ENCODE peak calls at places on chromosomes 12 and 14, in four cellular contexts. W is HepG2, J is K562, Y is transverse colon. B is an unnamed sample. For H3K9me3, the result is how much of the 10 kb centered on the place peaks cover.

GRCh38 chr12:23055004-23055403 is 430.0 kb downstream of the ETNK1 start:
- DNase-seq in W (peak), Y (peak), J (peak), B (no peak)

GRCh38 chr12:114395755-114396152 is 10.2 kb downstream of the TBX5 start:
- DNase-seq in Y (no peak), J (no peak), W (no peak), B (no peak)

GRCh38 chr12:108637631-108638030 is 3.9 kb upstream of the SELPLG start:
- DNase-seq in J (no peak), W (no peak), Y (no peak), B (no peak)

GRCh38 chr12:91138337-91138905 is 27.1 kb upstream of the LUM start:
- DNase-seq in W (no peak), Y (no peak), J (no peak), B (no peak)

GRCh38 chr14:100105357-100106169 is 40.3 kb downstream of the EVL start:
- DNase-seq in W (no peak), Y (no peak), J (no peak), B (no peak)

GRCh38 chr12:97837401-97837800 is 374.8 kb downstream of the RMST start:
- DNase-seq in J (no peak), Y (no peak), W (no peak), B (no peak)

GRCh38 chr14:95770777-95771176 is 56.9 kb upstream of the TCL1A start:
- DNase-seq in W (no peak), Y (no peak), J (no peak), B (no peak)

GRCh38 chr12:1580036-1580435 is 14.3 kb downstream of the FBXL14 start:
- DNase-seq in W (no peak), J (no peak), Y (no peak), B (no peak)

GRCh38 chr14:95288672-95289322 is 30.9 kb downstream of the CLMN start:
- DNase-seq in J (no peak), Y (no peak), W (no peak), B (no peak)

GRCh38 chr12:52436000-52436827 is 2.0 kb upstream of the KRT75 start:
- DNase-seq in J (no peak), W (no peak), Y (no peak), B (no peak)

GRCh38 chr12:49331360-49332222 is 5.4 kb downstream of the C1QL4 start:
- DNase-seq in Y (peak), J (peak), W (peak), B (peak)

GRCh38 chr12:71878208-71878607 is 38.6 kb downstream of the TBC1D15 start:
- DNase-seq in W (no peak), Y (no peak), J (no peak), B (no peak)

GRCh38 chr14:81550001-81550642 is 16.5 kb upstream of the SEL1L start:
- DNase-seq in J (no peak), W (no peak), Y (no peak), B (no peak)

GRCh38 chr14:101022121-101022520 is 118.6 kb upstream of the RTL1 start:
- DNase-seq in J (no peak), Y (no peak), W (no peak), B (peak)

GRCh38 chr12:132315951-132316350 is 13.4 kb downstream of the GALNT9 start:
- DNase-seq in J (no peak), W (no peak), Y (no peak), B (no peak)

GRCh38 chr14:64857979-64858740 is 21.5 kb downstream of the SPTB start:
- DNase-seq in J (no peak), Y (no peak), W (no peak), B (no peak)

GRCh38 chr14:100560471-100560870 is 26.7 kb downstream of the BEGAIN start:
- DNase-seq in J (no peak), W (no peak), Y (no peak), B (no peak)

GRCh38 chr14:71113376-71113775 is 206.1 kb downstream of the PCNX1 start:
- DNase-seq in W (no peak), J (no peak), Y (no peak), B (no peak)

GRCh38 chr12:113244015-113244983 is 23.0 kb downstream of the TPCN1 start:
- DNase-seq in W (no peak), Y (peak), J (no peak), B (peak)

GRCh38 chr14:89911018-89911919 is 43.3 kb downstream of the EFCAB11 start:
- DNase-seq in J (no peak), Y (peak), W (peak), B (peak)

GRCh38 chr14:77717608-77718305 is 9.9 kb downstream of the SLIRP start:
- DNase-seq in Y (no peak), J (no peak), W (no peak), B (no peak)

GRCh38 chr14:46672128-46672527 is 20.5 kb upstream of the RPL10L start:
- DNase-seq in J (no peak), W (no peak), Y (no peak), B (no peak)

DNA sequence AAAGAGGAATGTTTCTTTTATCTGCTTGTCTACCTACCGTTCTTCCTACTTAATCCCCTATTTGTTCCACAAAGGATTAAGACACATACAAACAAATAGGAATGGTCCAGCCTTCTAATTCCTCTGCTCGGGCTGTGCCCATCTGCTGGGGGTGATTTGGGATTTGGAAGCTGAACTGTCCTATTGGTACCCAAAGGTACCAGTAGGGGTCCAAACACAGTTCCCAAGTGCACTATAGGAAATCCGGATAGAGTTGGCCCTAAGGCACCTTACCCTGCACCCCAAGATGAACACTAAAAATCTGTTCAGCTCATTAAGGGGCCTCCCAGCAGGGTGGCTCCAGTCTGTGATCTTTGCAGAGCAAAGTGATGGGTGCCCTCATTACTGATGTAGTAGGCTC is 566.9 kb downstream of the NRXN3 start:
- DNase-seq in W (no peak), J (no peak), Y (no peak), B (no peak)
- H3K9me3 ChIP-seq in W (under half), J (under half), Y (under half), B (under half)

DNA sequence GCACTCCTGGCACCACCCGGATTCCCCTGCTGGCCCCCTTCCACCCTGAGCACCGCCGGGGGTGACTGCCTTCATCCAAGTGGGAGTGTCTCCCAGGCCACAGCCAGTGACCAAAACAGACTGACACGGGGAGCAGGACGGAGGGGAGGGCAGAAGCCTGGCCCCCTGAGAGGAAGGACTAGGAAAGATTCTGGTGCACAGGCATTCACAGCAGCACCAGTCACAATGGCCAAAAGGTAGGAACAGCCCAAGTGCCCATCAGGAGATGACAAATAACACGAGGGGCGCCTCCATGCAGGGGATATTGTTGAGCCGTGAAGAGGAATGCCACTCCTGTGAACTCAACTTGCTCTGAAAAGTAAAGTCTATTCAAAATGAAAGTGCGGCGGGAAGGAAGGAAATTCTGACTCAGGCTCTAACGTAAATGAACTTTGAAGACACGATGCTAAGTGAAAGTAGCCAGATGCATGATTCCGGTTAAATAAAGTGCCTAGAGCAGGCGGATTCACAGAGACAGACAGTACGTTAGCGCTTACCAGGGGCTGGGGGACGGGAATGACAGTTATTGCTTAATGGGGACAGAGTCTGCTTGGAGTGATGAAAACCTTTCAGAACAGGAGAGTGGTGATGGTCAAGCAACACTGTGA is 146.1 kb upstream of the NCOR2 start:
- DNase-seq in W (no peak), J (no peak), Y (no peak), B (peak)
- TF ChIP-seq EP300 in W (no peak), J (no peak), Y (peak), B (peak)

GRCh38 chr12:26715232-26715631 is 117.8 kb downstream of the ITPR2 start:
- DNase-seq in J (no peak), Y (no peak), W (no peak), B (no peak)

GRCh38 chr12:26711569-26711968 is 121.4 kb downstream of the ITPR2 start:
- DNase-seq in J (no peak), W (no peak), Y (no peak), B (no peak)

GRCh38 chr12:26713885-26714383 is 119.1 kb downstream of the ITPR2 start:
- DNase-seq in J (no peak), Y (no peak), W (no peak), B (no peak)

GRCh38 chr12:26712892-26713291 is 120.1 kb downstream of the ITPR2 start:
- DNase-seq in J (no peak), Y (no peak), W (no peak), B (no peak)

DNA sequence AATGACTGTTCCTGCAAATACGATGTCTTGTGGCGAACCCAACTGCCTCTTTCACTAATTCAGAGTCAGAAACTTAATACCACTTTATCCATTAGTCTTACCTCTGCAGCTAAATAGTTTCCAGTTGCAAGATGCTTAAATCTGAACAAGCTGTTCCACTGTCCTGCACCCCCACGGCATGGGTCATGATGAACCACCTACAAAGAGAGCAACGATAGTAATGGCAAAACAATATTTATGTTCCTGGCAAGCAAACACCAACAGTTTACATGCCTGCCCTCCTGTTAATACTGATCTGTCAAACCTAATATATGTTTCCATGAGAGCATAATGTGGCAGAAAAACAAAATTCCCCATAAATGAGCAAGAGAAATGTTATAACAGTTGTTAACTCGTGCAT is 121.9 kb downstream of the ITPR2 start:
- DNase-seq in Y (no peak), J (no peak), W (no peak), B (no peak)
- TF ChIP-seq POLR2AphosphoS5 in Y (no peak), J (no peak), W (no peak), B (no peak)

DNA sequence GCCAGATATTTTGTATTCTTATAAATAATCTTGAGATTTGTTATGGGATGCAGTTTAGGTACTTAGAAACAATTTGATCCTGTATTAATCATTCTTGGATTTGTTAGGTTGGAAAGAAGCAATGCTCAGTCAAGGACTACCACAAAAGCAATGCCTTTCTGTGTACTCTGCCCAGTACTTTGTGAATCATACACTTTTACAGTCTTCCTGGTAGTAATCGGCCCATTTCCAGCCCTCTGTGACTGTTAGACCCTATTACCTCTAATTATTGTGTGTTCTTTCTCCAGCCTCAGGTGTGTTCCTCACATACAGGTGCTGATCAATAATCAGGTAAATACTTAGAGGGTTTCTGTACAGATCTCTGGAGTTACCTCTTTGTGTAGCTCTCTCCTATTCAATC is 609.0 kb downstream of the KCNH5 start:
- DNase-seq in Y (no peak), W (no peak), J (no peak), B (no peak)
- H3K9me3 ChIP-seq in Y (under half), W (half or more), J (under half), B (under half)

DNA sequence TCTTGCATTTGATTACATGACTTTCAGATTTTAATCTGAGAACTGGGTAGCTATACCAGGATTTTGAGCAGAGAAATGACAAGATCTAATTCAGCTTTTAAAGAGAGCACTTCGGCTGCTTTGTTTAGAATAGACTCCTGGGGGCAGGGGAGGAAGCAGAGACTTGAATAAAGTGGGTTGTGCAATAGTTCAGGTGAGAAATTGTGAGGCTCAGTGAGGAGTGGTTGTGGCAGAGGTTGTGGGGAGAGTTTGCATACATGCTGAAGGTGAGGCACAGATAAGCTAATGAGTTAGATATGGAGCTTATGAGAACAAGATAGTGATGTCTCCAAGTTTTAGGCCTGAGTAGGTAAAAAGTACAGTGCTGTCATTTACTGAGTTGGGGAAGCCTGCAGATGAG is 281.4 kb downstream of the FLRT2 start:
- DNase-seq in J (no peak), Y (no peak), W (no peak), B (no peak)
- TF ChIP-seq EP300 in J (no peak), Y (no peak), W (no peak), B (no peak)

GRCh38 chr14:85620937-85621336 is 91.0 kb downstream of the FLRT2 start:
- DNase-seq in Y (no peak), J (no peak), W (no peak), B (no peak)

GRCh38 chr14:85622986-85623385 is 93.0 kb downstream of the FLRT2 start:
- DNase-seq in Y (no peak), J (no peak), W (no peak), B (no peak)

GRCh38 chr14:85622106-85622505 is 92.2 kb downstream of the FLRT2 start:
- DNase-seq in J (no peak), W (no peak), Y (no peak), B (no peak)

GRCh38 chr14:85625925-85626585 is 96.1 kb downstream of the FLRT2 start:
- DNase-seq in Y (no peak), W (no peak), J (no peak), B (no peak)
- TF ChIP-seq POLR2AphosphoS5 in Y (no peak), W (no peak), J (no peak), B (no peak)

GRCh38 chr14:20195911-20196310 is 5.2 kb downstream of the OR11G2 start:
- DNase-seq in Y (no peak), W (no peak), J (no peak), B (no peak)
- H3K9me3 ChIP-seq in Y (under half), W (under half), J (under half), B (under half)

GRCh38 chr12:11969437-11970154 is 101.1 kb upstream of the BCL2L14 start:
- DNase-seq in Y (no peak), J (no peak), W (no peak), B (no peak)
- TF ChIP-seq EP300 in Y (no peak), J (no peak), W (no peak), B (no peak)

B was measured in stomach.